ENCODE peak calls at places on chromosomes 1 and 21, in six cellular contexts. J is CD8-positive, alpha-beta T cell; I is BE2C; A is dorsolateral prefrontal cortex; K is neural crest cell; W is PC-9. V is an unnamed sample.
A peak's percentile ranks its signal among the peaks of the same experiment; 100 is the strongest.

GRCh38 chr1:117928881-117929339 is 511 bp downstream of the GDAP2 start:
- DNase-seq in J (peak; percentile 41), I (peak; percentile 62), A (peak; percentile 47), K (peak; percentile 46), W (peak; percentile 80), V (peak; percentile 21)

GRCh38 chr21:34775793-34776192 is 107.0 kb downstream of the CLIC6 start:
- DNase-seq in J (no peak), I (no peak), A (no peak), K (no peak), W (no peak), V (no peak)

GRCh38 chr1:44114098-44114497 is 4.5 kb upstream of the KLF17 start:
- DNase-seq in J (no peak), I (no peak), A (no peak), K (no peak), W (no peak), V (no peak)

GRCh38 chr1:98030976-98031375 is 110.1 kb upstream of the DPYD start:
- DNase-seq in J (no peak), I (no peak), A (no peak), K (no peak), W (no peak), V (no peak)

GRCh38 chr21:45618287-45618686 is 25.2 kb upstream of the PCBP3 start:
- DNase-seq in J (no peak), I (peak; percentile 27), A (no peak), K (no peak), W (no peak), V (no peak)

GRCh38 chr1:78092686-78093085 is 46.9 kb downstream of the GIPC2 start:
- DNase-seq in J (no peak), I (no peak), A (no peak), K (no peak), W (peak; percentile 76), V (no peak)

GRCh38 chr1:230011333-230012092 is 55.5 kb upstream of the GALNT2 start:
- DNase-seq in J (no peak), I (no peak), A (no peak), K (no peak), W (no peak), V (no peak)

GRCh38 chr1:108561731-108562326 is 1.9 kb downstream of the EEIG2 start:
- DNase-seq in J (peak; percentile 85), I (peak; percentile 71), A (peak; percentile 49), K (peak; percentile 18), W (peak; percentile 83), V (peak; percentile 52)

GRCh38 chr1:244964112-244964971 is 100.0 kb upstream of the HNRNPU start:
- DNase-seq in J (peak; percentile 29), I (peak; percentile 42), A (peak; percentile 40), K (no peak), W (peak; percentile 75), V (no peak)

GRCh38 chr1:65958561-65959350 is 166.1 kb downstream of the PDE4B start:
- DNase-seq in J (peak; percentile 15), I (peak; percentile 11), A (no peak), K (peak; percentile 18), W (no peak), V (no peak)
- TF ChIP-seq CTCF in J (peak; percentile 91), I (peak; percentile 47), A (peak; percentile 91), K (peak; percentile 89), W (peak; percentile 85), V (peak; percentile 90)

GRCh38 chr1:206829875-206830274 is 35.5 kb upstream of the IL20 start:
- DNase-seq in J (no peak), I (no peak), A (no peak), K (no peak), W (no peak), V (no peak)

GRCh38 chr1:206828061-206828460 is 37.4 kb upstream of the IL20 start:
- DNase-seq in J (no peak), I (peak; percentile 40), A (no peak), K (no peak), W (no peak), V (no peak)

GRCh38 chr1:206826409-206826808 is 39.0 kb upstream of the IL20 start:
- DNase-seq in J (no peak), I (peak; percentile 55), A (no peak), K (no peak), W (no peak), V (no peak)

GRCh38 chr1:206829282-206829681 is 36.1 kb upstream of the IL20 start:
- DNase-seq in J (no peak), I (no peak), A (no peak), K (no peak), W (no peak), V (no peak)

DNA sequence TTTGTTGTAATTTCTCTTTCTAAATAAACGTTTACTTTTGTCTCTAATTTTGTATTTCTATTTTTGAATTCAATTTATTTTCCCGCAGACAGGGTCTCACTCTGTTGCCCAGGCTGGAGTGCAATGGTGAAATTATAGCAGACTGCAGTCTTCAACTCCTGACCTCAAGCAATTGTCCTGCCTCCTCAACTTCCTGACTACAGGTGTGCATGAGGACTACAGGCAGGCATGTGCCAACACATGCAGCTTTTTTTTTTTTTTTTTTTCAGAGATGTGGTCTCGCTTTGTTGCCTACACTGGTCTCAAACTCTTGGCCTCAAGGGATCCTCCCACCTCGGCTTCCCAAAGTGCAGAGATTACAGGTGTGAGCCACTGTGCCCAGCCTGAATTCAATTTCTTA is 36.7 kb upstream of the IL20 start:
- DNase-seq in J (no peak), I (no peak), A (no peak), K (no peak), W (no peak), V (no peak)
- TF ChIP-seq CTCF in J (no peak), I (no peak), A (no peak), K (peak; percentile 15), W (no peak), V (no peak)

GRCh38 chr1:100358210-100358609 is 5.9 kb downstream of the CDC14A start:
- DNase-seq in J (no peak), I (peak; percentile 36), A (no peak), K (no peak), W (no peak), V (no peak)
- TF ChIP-seq CTCF in J (peak; percentile 52), I (peak; percentile 74), A (no peak), K (peak; percentile 49), W (no peak), V (no peak)

DNA sequence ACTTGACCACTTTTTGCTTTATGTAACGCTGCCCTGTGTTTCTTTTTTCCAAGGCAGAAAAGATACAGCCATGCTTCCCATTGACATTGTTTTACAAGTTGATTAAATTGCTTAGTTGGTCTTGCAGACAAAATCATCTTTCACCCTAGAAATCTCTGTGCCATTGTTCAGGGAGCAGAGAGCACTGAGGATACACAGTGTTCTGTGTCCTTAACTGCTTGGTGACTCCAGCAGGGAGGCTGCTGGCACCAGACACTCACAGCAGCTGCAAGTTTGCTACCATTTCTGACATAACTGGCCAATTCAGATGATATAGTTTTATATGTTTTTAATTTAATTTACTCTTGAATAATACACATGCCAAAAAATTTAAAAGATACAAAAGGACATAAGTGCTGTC is 118.7 kb downstream of the RGS2 start:
- DNase-seq in J (no peak), I (peak; percentile 57), A (no peak), K (no peak), W (no peak), V (no peak)
- TF ChIP-seq CTCF in J (no peak), I (no peak), A (no peak), K (no peak), W (no peak), V (no peak)

GRCh38 chr21:37460196-37460595 is 93.6 kb downstream of the DYRK1A start:
- DNase-seq in J (no peak), I (no peak), A (no peak), K (no peak), W (no peak), V (no peak)
- TF ChIP-seq CTCF in J (no peak), I (peak; percentile 50), A (no peak), K (peak; percentile 49), W (no peak), V (no peak)